ENCODE peak calls at places on chromosome 3, in five cellular contexts. One of them, this sample, is unnamed.

GRCh38 chr3:47158208-47158607 is 5.7 kb downstream of the SETD2 start:
- DNase-seq in OCI-LY7: no peak
- DNase-seq in thoracic aorta: no peak
- DNase-seq in IMR-90: no peak
- DNase-seq in KG1: no peak
- DNase-seq in this sample: no peak

GRCh38 chr3:136343873-136344281 is 93.7 kb downstream of the PCCB start:
- DNase-seq in OCI-LY7: no peak
- DNase-seq in thoracic aorta: peak
- DNase-seq in IMR-90: peak
- DNase-seq in KG1: no peak
- DNase-seq in this sample: peak

GRCh38 chr3:72101538-72101937 is 316.6 kb upstream of the PROK2 start:
- DNase-seq in OCI-LY7: no peak
- DNase-seq in thoracic aorta: no peak
- DNase-seq in IMR-90: no peak
- DNase-seq in KG1: no peak
- DNase-seq in this sample: no peak

GRCh38 chr3:9124725-9125124 is 124.7 kb downstream of the SRGAP3 start:
- DNase-seq in OCI-LY7: no peak
- DNase-seq in thoracic aorta: no peak
- DNase-seq in IMR-90: no peak
- DNase-seq in KG1: no peak
- DNase-seq in this sample: no peak

GRCh38 chr3:976021-976420 is 116.8 kb upstream of the CNTN6 start:
- DNase-seq in OCI-LY7: no peak
- DNase-seq in thoracic aorta: no peak
- DNase-seq in IMR-90: no peak
- DNase-seq in KG1: no peak
- DNase-seq in this sample: no peak

GRCh38 chr3:120791958-120792357 is 49.4 kb downstream of the GTF2E1 start:
- DNase-seq in OCI-LY7: no peak
- DNase-seq in thoracic aorta: no peak
- DNase-seq in IMR-90: peak
- DNase-seq in KG1: no peak
- DNase-seq in this sample: peak

GRCh38 chr3:171371354-171371753 is 88.9 kb downstream of the TNIK start:
- DNase-seq in OCI-LY7: no peak
- DNase-seq in thoracic aorta: no peak
- DNase-seq in IMR-90: no peak
- DNase-seq in KG1: no peak
- DNase-seq in this sample: no peak

GRCh38 chr3:53618524-53618906 is 124.1 kb downstream of the CACNA1D start:
- DNase-seq in OCI-LY7: no peak
- DNase-seq in thoracic aorta: no peak
- DNase-seq in IMR-90: no peak
- DNase-seq in KG1: no peak
- DNase-seq in this sample: no peak

GRCh38 chr3:183515968-183516851 is 39.3 kb downstream of the KLHL6 start:
- DNase-seq in OCI-LY7: peak
- DNase-seq in thoracic aorta: no peak
- DNase-seq in IMR-90: no peak
- DNase-seq in KG1: peak
- DNase-seq in this sample: no peak

GRCh38 chr3:95333826-95334225 is 1271.0 kb downstream of the NSUN3 start:
- DNase-seq in OCI-LY7: no peak
- DNase-seq in thoracic aorta: no peak
- DNase-seq in IMR-90: no peak
- DNase-seq in KG1: peak
- DNase-seq in this sample: no peak

GRCh38 chr3:71688121-71688520 is 37.1 kb downstream of the EIF4E3 start:
- DNase-seq in OCI-LY7: no peak
- DNase-seq in thoracic aorta: no peak
- DNase-seq in IMR-90: no peak
- DNase-seq in KG1: no peak
- DNase-seq in this sample: no peak

GRCh38 chr3:165814380-165814779 is 22.8 kb downstream of the BCHE start:
- DNase-seq in OCI-LY7: no peak
- DNase-seq in thoracic aorta: no peak
- DNase-seq in IMR-90: no peak
- DNase-seq in KG1: no peak
- DNase-seq in this sample: no peak

GRCh38 chr3:17979248-17979647 is 236.8 kb upstream of the TBC1D5 start:
- DNase-seq in OCI-LY7: peak
- DNase-seq in thoracic aorta: no peak
- DNase-seq in IMR-90: no peak
- DNase-seq in KG1: peak
- DNase-seq in this sample: no peak

GRCh38 chr3:47365213-47366153 is 15.3 kb upstream of the PTPN23 start:
- DNase-seq in OCI-LY7: no peak
- DNase-seq in thoracic aorta: no peak
- DNase-seq in IMR-90: peak
- DNase-seq in KG1: no peak
- DNase-seq in this sample: peak

GRCh38 chr3:148718982-148719862 is 21.5 kb downstream of the AGTR1 start:
- DNase-seq in OCI-LY7: no peak
- DNase-seq in thoracic aorta: no peak
- DNase-seq in IMR-90: peak
- DNase-seq in KG1: no peak
- DNase-seq in this sample: no peak

GRCh38 chr3:191521055-191521454 is 60.1 kb downstream of the PYDC2 start:
- DNase-seq in OCI-LY7: no peak
- DNase-seq in thoracic aorta: no peak
- DNase-seq in IMR-90: no peak
- DNase-seq in KG1: no peak
- DNase-seq in this sample: no peak

GRCh38 chr3:151795276-151795675 is 18.6 kb upstream of the AADAC start:
- DNase-seq in OCI-LY7: no peak
- DNase-seq in thoracic aorta: no peak
- DNase-seq in IMR-90: peak
- DNase-seq in KG1: no peak
- DNase-seq in this sample: peak

GRCh38 chr3:151265866-151266265 is 12.5 kb downstream of the P2RY14 start:
- DNase-seq in OCI-LY7: peak
- DNase-seq in thoracic aorta: no peak
- DNase-seq in IMR-90: no peak
- DNase-seq in KG1: no peak
- DNase-seq in this sample: no peak

GRCh38 chr3:67635257-67635656 is 19.2 kb downstream of the SUCLG2 start:
- DNase-seq in OCI-LY7: no peak
- DNase-seq in thoracic aorta: no peak
- DNase-seq in IMR-90: peak
- DNase-seq in KG1: no peak
- DNase-seq in this sample: peak